ENCODE peak calls at places on chromosomes 7 and 10, in five cellular contexts. H is PC-3, T is GM23338, S is GM23248, L is MM.1S. K is an unnamed sample.

GRCh38 chr10:98846787-98847186 is 388.9 kb downstream of the HPSE2 start:
- DNase-seq in H (no peak), T (no peak), S (no peak), L (no peak), K (no peak)

GRCh38 chr10:69874464-69874863 is 72.8 kb downstream of the COL13A1 start:
- DNase-seq in H (peak; percentile 99), T (no peak), S (peak; percentile 85), L (no peak), K (no peak)

GRCh38 chr10:69346776-69347175 is 68.5 kb downstream of the HK1 start:
- DNase-seq in H (no peak), T (no peak), S (no peak), L (no peak), K (no peak)

GRCh38 chr7:104149822-104150221 is 58.0 kb downstream of the ORC5 start:
- DNase-seq in H (no peak), T (no peak), S (no peak), L (no peak), K (no peak)

GRCh38 chr7:48094861-48095293 is 5.8 kb downstream of the UPP1 start:
- DNase-seq in H (peak; percentile 65), T (no peak), S (peak; percentile 82), L (no peak), K (peak; percentile 95)

GRCh38 chr10:113335603-113336002 is 217.2 kb upstream of the HABP2 start:
- DNase-seq in H (no peak), T (no peak), S (peak; percentile 32), L (no peak), K (no peak)

GRCh38 chr7:100510437-100511239 is 26.9 kb downstream of the NYAP1 start:
- DNase-seq in H (no peak), T (no peak), S (no peak), L (no peak), K (no peak)

GRCh38 chr10:99232357-99232999 is 3.2 kb downstream of the HPSE2 start:
- DNase-seq in H (no peak), T (peak; percentile 73), S (peak; percentile 21), L (no peak), K (no peak)

GRCh38 chr10:128803790-128804189 is 663.3 kb upstream of the MGMT start:
- DNase-seq in H (no peak), T (peak; percentile 30), S (no peak), L (no peak), K (no peak)

GRCh38 chr7:95511716-95512260 is 26.0 kb downstream of the ASB4 start:
- DNase-seq in H (peak; percentile 74), T (peak; percentile 92), S (peak; percentile 79), L (peak; percentile 83), K (peak; percentile 36)

GRCh38 chr7:100965723-100966541 is 3.4 kb upstream of the MUC12 start:
- DNase-seq in H (peak; percentile 76), T (peak; percentile 100), S (peak; percentile 86), L (peak; percentile 42), K (peak; percentile 92)

GRCh38 chr10:74415440-74415839 is 264.4 kb downstream of the ADK start:
- DNase-seq in H (no peak), T (no peak), S (no peak), L (no peak), K (no peak)

GRCh38 chr7:48426966-48427555 is 255.8 kb downstream of the ABCA13 start:
- DNase-seq in H (peak; percentile 98), T (no peak), S (peak; percentile 25), L (no peak), K (peak; percentile 47)

GRCh38 chr10:103226011-103226410 is 19.7 kb upstream of the RPEL1 start:
- DNase-seq in H (no peak), T (no peak), S (peak; percentile 61), L (no peak), K (no peak)

GRCh38 chr7:151304856-151305255 is 36.8 kb upstream of the NUB1 start:
- DNase-seq in H (peak; percentile 2), T (peak; percentile 86), S (peak; percentile 30), L (no peak), K (no peak)

GRCh38 chr7:70053421-70053820 is 455.1 kb downstream of the AUTS2 start:
- DNase-seq in H (no peak), T (no peak), S (no peak), L (no peak), K (no peak)

GRCh38 chr10:73897693-73898092 is 13.2 kb upstream of the PLAU start:
- DNase-seq in H (peak; percentile 44), T (no peak), S (no peak), L (no peak), K (no peak)

GRCh38 chr7:33195264-33195663 is 65.9 kb downstream of the BBS9 start:
- DNase-seq in H (peak; percentile 82), T (no peak), S (peak; percentile 92), L (no peak), K (no peak)

GRCh38 chr7:48035301-48035966 is at the start of gene C7orf57:
- DNase-seq in H (peak; percentile 83), T (peak; percentile 95), S (peak; percentile 96), L (peak; percentile 81), K (peak; percentile 91)

GRCh38 chr7:68511281-68511680 is 1087.0 kb upstream of the AUTS2 start:
- DNase-seq in H (no peak), T (no peak), S (no peak), L (no peak), K (no peak)

GRCh38 chr7:128932862-128933821 is 4.6 kb upstream of the IRF5 start:
- DNase-seq in H (no peak), T (no peak), S (no peak), L (peak; percentile 97), K (no peak)
- H2AFZ ChIP-seq in H (no peak overlapping the region), T (peak overlapping the region; percentile 88), S (no peak overlapping the region), L (peak overlapping the region; percentile 65), K (no peak overlapping the region)

GRCh38 chr10:110413049-110413783 is 84.5 kb upstream of the DUSP5 start:
- DNase-seq in H (no peak), T (no peak), S (no peak), L (no peak), K (no peak)
- H3K9me2 ChIP-seq in H (no peaks in the 10 kb centered on the region), T (no peaks in the 10 kb centered on the region), S (no peaks in the 10 kb centered on the region), L (no peaks in the 10 kb centered on the region), K (no peaks in the 10 kb centered on the region)

GRCh38 chr7:123199869-123200268 is at the start of gene SLC13A1:
- DNase-seq in H (no peak), T (no peak), S (no peak), L (no peak), K (no peak)
- H3F3A ChIP-seq in H (no peaks in the 10 kb centered on the region), T (no peaks in the 10 kb centered on the region), S (no peaks in the 10 kb centered on the region), L (no peaks in the 10 kb centered on the region), K (no peaks in the 10 kb centered on the region)

DNA sequence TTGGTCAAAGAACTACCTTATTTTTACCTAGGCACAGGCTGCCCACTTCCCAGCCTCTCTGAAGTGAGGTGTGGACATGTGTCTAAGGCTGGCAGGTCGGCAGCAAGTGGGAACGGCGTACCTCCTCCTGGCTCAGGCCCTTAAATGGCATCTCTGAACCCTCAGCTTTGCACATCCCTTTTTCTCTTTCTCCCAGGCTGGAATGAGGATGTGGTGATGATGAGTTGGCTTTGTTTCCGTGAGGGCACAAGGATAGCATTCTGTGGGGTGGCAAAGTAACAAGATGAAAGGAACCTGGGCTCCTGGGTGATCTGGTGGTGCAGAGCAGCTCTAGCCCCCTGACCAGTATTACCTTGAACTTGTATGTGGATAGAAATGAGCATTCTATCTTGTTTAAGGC is 196.8 kb downstream of the REEP3 start:
- DNase-seq in H (peak; percentile 45), T (no peak), S (peak; percentile 46), L (no peak), K (no peak)
- H2AFZ ChIP-seq in H (no peak overlapping the region), T (peak overlapping the region; percentile 19), S (peak overlapping the region; percentile 33), L (no peak overlapping the region), K (no peak overlapping the region)

DNA sequence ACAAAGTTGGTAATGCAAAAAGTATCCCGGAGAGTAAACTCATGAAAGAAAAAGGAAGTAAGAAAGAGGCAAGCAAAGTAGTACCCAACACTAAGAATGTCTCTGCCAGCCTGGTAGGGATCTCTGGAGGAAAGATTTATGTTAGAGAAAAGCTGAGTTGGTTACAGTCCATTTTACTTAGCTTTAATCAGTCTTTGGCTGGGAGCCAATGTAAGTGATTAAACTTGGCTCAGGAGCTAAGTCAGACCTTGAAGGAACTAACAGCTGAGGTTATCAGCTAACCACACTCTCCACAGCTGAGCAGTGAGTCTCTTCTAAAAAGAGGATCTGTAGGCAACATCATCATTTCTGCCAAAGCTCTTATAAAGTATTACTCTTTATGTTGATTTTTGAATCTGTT is 148.0 kb downstream of the ANKRD7 start:
- DNase-seq in H (no peak), T (no peak), S (peak; percentile 0), L (peak; percentile 79), K (no peak)
- H3K9me2 ChIP-seq in H (no peaks in the 10 kb centered on the region), T (peaks cover 3% of the 10 kb centered on the region), S (no peaks in the 10 kb centered on the region), L (no peaks in the 10 kb centered on the region), K (no peaks in the 10 kb centered on the region)

GRCh38 chr7:102429141-102429904 is 4.1 kb upstream of the ORAI2 start:
- DNase-seq in H (no peak), T (no peak), S (no peak), L (no peak), K (no peak)
- H3F3A ChIP-seq in H (peaks cover 6% of the 10 kb centered on the region), T (no peaks in the 10 kb centered on the region), S (peaks cover 25% of the 10 kb centered on the region), L (peaks cover 46% of the 10 kb centered on the region), K (peaks cover 17% of the 10 kb centered on the region)

GRCh38 chr10:22003964-22004281 is 393 bp upstream of the DNAJC1 start:
- DNase-seq in H (no peak), T (no peak), S (no peak), L (no peak), K (no peak)
- H2AFZ ChIP-seq in H (peak overlapping the region; percentile 89), T (peak overlapping the region; percentile 49), S (peak overlapping the region; percentile 94), L (peak overlapping the region; percentile 50), K (peak overlapping the region; percentile 89)

GRCh38 chr7:11376549-11376948 is 402.9 kb downstream of the PHF14 start:
- DNase-seq in H (no peak), T (no peak), S (no peak), L (no peak), K (no peak)
- H3K9me2 ChIP-seq in H (no peaks in the 10 kb centered on the region), T (no peaks in the 10 kb centered on the region), S (no peaks in the 10 kb centered on the region), L (no peaks in the 10 kb centered on the region), K (no peaks in the 10 kb centered on the region)

K was measured in PC-9.